ENCODE peak calls at places on chromosome 13, in nine cellular contexts. A, M, D, P, S, B, F, Y and I are unnamed samples. For H3K4me1 and H3K36me3, the result is how much of the 10 kb centered on the place peaks cover.

GRCh38 chr13:51267581-51267980 is 45.4 kb downstream of the FAM124A start:
- DNase-seq in D (no peak), Y (no peak), P (no peak), F (no peak), S (no peak), M (no peak), B (no peak), A (peak), I (no peak)

GRCh38 chr13:97853550-97853949 is 99.9 kb upstream of the IPO5 start:
- DNase-seq in D (no peak), B (no peak), M (peak), F (no peak), A (no peak), P (peak), Y (no peak), S (no peak), I (no peak)

GRCh38 chr13:51804295-51805172 is 571 bp upstream of the DHRS12 start:
- DNase-seq in A (no peak), S (no peak), F (peak), P (no peak), B (peak), D (no peak), Y (no peak), M (peak), I (no peak)

GRCh38 chr13:44317752-44318550 is 55.7 kb upstream of the SERP2 start:
- DNase-seq in M (peak), D (no peak), A (no peak), Y (no peak), F (no peak), B (no peak), S (no peak), P (peak), I (no peak)

GRCh38 chr13:101970339-101970738 is 431.5 kb downstream of the FGF14 start:
- DNase-seq in S (no peak), D (no peak), A (peak), P (no peak), Y (no peak), M (no peak), B (no peak), F (no peak), I (no peak)

GRCh38 chr13:95357875-95358274 is 56.6 kb upstream of the ABCC4 start:
- DNase-seq in S (no peak), P (no peak), D (no peak), A (no peak), F (no peak), B (no peak), Y (no peak), M (no peak), I (no peak)

GRCh38 chr13:35293579-35293978 is 182.9 kb downstream of the MAB21L1 start:
- DNase-seq in A (no peak), M (no peak), P (no peak), F (no peak), B (no peak), S (no peak), Y (no peak), D (no peak), I (no peak)

GRCh38 chr13:113765241-113765910 is 6.3 kb downstream of the TMEM255B start:
- DNase-seq in Y (no peak), B (no peak), D (no peak), P (no peak), M (peak), F (no peak), S (no peak), A (peak), I (no peak)

GRCh38 chr13:36872621-36873020 is 47.4 kb downstream of the SMAD9 start:
- DNase-seq in M (no peak), S (peak), P (no peak), B (no peak), A (peak), F (no peak), Y (no peak), D (peak), I (no peak)

GRCh38 chr13:29494520-29494919 is 101.0 kb downstream of the SLC7A1 start:
- DNase-seq in P (no peak), B (no peak), A (no peak), D (no peak), M (no peak), Y (no peak), F (no peak), S (no peak), I (no peak)

GRCh38 chr13:19601749-19602725 is 31.4 kb upstream of the MPHOSPH8 start:
- DNase-seq in D (no peak), P (peak), M (peak), B (peak), F (peak), Y (peak), S (peak), A (peak), I (peak)

GRCh38 chr13:102132896-102133295 is 269.0 kb downstream of the FGF14 start:
- DNase-seq in M (no peak), A (no peak), S (no peak), P (no peak), B (no peak), D (no peak), Y (no peak), F (no peak), I (no peak)

GRCh38 chr13:100491164-100491847 is 97.3 kb downstream of the GGACT start:
- DNase-seq in S (peak), A (no peak), F (no peak), M (no peak), Y (no peak), D (no peak), B (no peak), P (no peak), I (peak)

GRCh38 chr13:95641291-95641811 is 3.2 kb downstream of the DZIP1 start:
- DNase-seq in D (peak), F (peak), S (peak), M (peak), P (no peak), Y (no peak), B (no peak), A (peak), I (no peak)

GRCh38 chr13:27022571-27023311 is 148.9 kb downstream of the USP12 start:
- DNase-seq in A (no peak), M (no peak), B (no peak), S (no peak), Y (no peak), D (no peak), P (peak), F (peak), I (no peak)

GRCh38 chr13:43356566-43356965 is 333.2 kb downstream of the DNAJC15 start:
- DNase-seq in D (no peak), M (peak), A (no peak), S (no peak), F (no peak), Y (no peak), P (no peak), B (no peak), I (no peak)

GRCh38 chr13:45121421-45121820 is 1.1 kb downstream of the GTF2F2 start:
- DNase-seq in S (no peak), M (peak), Y (no peak), F (peak), B (no peak), P (peak), D (no peak), A (peak), I (no peak)

GRCh38 chr13:79791471-79792042 is 310.6 kb downstream of the NDFIP2 start:
- DNase-seq in P (no peak), M (no peak), D (no peak), Y (no peak), B (no peak), S (no peak), A (no peak), F (no peak), I (no peak)

GRCh38 chr13:84745051-84745551 is 862.8 kb upstream of the SLITRK1 start:
- DNase-seq in Y (no peak), P (no peak), F (no peak), M (no peak), A (no peak), D (no peak), S (no peak), B (no peak), I (no peak)

DNA sequence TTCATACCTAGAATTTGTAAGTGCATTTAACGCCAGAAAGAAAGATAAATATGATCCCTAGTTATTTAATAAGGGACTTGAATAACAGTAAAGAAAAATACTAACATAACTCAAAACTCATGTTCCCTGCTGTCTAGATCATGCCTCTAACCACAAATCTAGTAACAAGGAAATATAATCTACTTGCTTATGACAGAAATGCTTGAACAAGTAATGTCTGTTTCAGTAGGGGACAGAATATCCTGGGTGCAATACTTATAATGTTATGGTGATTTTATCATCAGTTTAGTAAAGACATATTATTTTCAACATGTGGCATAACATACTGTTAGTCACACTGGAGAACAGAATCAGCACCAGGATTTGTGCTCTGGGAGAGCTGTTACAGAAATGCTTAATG is 861.9 kb upstream of the SLITRK1 start:
- DNase-seq in F (no peak), A (no peak), S (no peak), B (no peak), D (no peak), P (no peak), M (no peak), Y (no peak), I (no peak)
- H3K27ac ChIP-seq in F (no peak), A (no peak), S (no peak), B (no peak), D (no peak), P (no peak), M (no peak), Y (no peak), I (no peak)

GRCh38 chr13:33276581-33276980 is 9.0 kb downstream of the STARD13 start:
- DNase-seq in A (peak), F (no peak), B (no peak), S (no peak), P (no peak), Y (no peak), D (no peak), M (no peak), I (no peak)

GRCh38 chr13:33279414-33279813 is 6.1 kb downstream of the STARD13 start:
- DNase-seq in M (peak), A (no peak), B (no peak), F (no peak), D (no peak), S (no peak), Y (no peak), P (peak), I (no peak)

GRCh38 chr13:33278923-33279322 is 6.6 kb downstream of the STARD13 start:
- DNase-seq in B (no peak), M (no peak), F (no peak), A (no peak), S (no peak), P (no peak), Y (no peak), D (no peak), I (no peak)

GRCh38 chr13:33277351-33277750 is 8.2 kb downstream of the STARD13 start:
- DNase-seq in D (no peak), P (no peak), A (no peak), F (no peak), Y (no peak), B (no peak), M (no peak), S (no peak), I (no peak)

DNA sequence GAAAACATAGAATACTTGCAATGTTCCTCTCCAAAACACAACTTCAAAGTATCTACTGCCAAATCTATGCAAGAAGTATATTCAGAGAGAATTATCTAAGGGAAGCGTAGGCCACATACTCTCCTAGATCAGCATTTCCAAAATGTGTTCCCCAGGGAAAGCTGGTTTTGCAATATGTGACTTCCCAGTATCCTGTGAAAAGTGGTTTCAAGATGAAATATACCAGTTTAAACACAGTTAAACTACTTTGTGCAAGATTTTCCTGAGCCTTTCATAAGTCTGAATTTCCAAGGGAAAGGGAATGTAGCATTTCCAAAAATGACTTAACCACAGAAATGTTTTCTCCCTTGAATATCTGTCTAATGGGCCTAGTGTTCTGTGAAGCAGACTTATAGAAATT is 7.6 kb downstream of the STARD13 start:
- DNase-seq in Y (no peak), B (no peak), A (no peak), M (no peak), P (no peak), F (no peak), D (no peak), S (no peak), I (no peak)
- H3K4me1 ChIP-seq in Y (under half), B (under half), A (under half), M (half or more), P (half or more), F (under half), D (half or more), S (half or more), I (half or more)

GRCh38 chr13:75800545-75800944 is 164.4 kb downstream of the LMO7 start:
- DNase-seq in B (no peak), F (no peak), D (no peak), A (peak), Y (no peak), M (no peak), S (no peak), P (no peak), I (no peak)

GRCh38 chr13:75803175-75803611 is 167.1 kb downstream of the LMO7 start:
- DNase-seq in P (no peak), F (no peak), A (peak), S (no peak), Y (peak), B (peak), D (no peak), M (no peak), I (no peak)

GRCh38 chr13:75803982-75804381 is 167.9 kb downstream of the LMO7 start:
- DNase-seq in M (no peak), A (peak), Y (no peak), B (no peak), F (no peak), P (no peak), S (no peak), D (no peak), I (no peak)

GRCh38 chr13:75801388-75801787 is 165.3 kb downstream of the LMO7 start:
- DNase-seq in B (no peak), S (no peak), F (no peak), P (no peak), A (no peak), D (no peak), Y (no peak), M (no peak), I (no peak)

GRCh38 chr13:75802161-75802560 is 166.0 kb downstream of the LMO7 start:
- DNase-seq in B (no peak), S (no peak), D (no peak), A (no peak), M (no peak), Y (no peak), P (no peak), F (no peak), I (no peak)
- H3K36me3 ChIP-seq in B (under half), S (under half), D (under half), A (under half), M (half or more), Y (under half), P (under half), F (under half), I (under half)

DNA sequence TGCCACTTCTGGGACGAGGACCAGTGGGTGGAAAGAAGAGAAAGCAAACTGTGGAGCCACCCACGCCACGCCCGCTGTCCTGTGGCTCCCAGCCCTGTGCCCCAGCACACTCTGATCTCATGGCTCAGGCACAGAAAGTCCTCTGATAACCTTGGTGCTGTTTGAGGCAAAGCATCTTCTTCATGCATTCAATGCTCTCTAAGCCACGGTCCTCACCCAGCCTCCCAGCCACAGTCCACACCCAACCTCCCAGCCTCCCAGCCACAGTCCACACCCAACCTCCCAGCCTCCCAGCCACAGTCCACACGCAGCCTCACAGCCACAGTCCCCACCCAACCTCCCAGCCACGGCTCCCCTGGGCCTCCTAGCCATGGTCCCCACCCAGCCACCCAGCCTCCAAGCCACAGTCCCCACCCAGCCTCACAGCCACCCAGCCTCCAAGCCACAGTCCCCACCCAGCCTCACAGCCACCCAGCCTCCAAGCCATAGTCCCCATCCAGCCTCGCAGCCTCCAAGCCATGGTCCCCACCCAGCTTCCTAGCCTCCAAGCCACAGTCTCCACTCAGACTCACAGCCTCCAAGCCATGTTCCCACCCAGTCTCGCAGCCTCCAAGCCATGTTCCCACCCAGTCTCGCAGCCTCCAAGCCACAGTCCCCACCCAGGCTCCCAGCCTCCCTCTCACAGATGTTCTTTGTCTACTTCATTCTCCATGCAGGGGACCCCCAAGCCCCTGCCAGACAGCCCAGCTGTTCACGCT is 74.9 kb downstream of the SOX1 start:
- DNase-seq in S (no peak), M (no peak), A (no peak), P (no peak), F (no peak), Y (no peak), B (no peak), D (no peak), I (no peak)
- H3K27ac ChIP-seq in S (no peak), M (no peak), A (no peak), P (no peak), F (no peak), Y (no peak), B (no peak), D (no peak), I (no peak)

GRCh38 chr13:99028890-99029289 is 51.0 kb upstream of the DOCK9 start:
- DNase-seq in P (no peak), B (no peak), F (no peak), A (peak), S (no peak), Y (peak), M (no peak), D (peak), I (no peak)

GRCh38 chr13:99022953-99023352 is 45.1 kb upstream of the DOCK9 start:
- DNase-seq in F (no peak), M (no peak), P (no peak), A (no peak), Y (no peak), D (peak), B (no peak), S (no peak), I (no peak)

GRCh38 chr13:99029576-99029975 is 51.7 kb upstream of the DOCK9 start:
- DNase-seq in P (no peak), A (no peak), B (no peak), D (no peak), F (no peak), M (no peak), S (no peak), Y (no peak), I (no peak)

GRCh38 chr13:99027661-99028425 is 50.0 kb upstream of the DOCK9 start:
- DNase-seq in S (no peak), D (peak), P (no peak), F (no peak), M (no peak), A (no peak), B (no peak), Y (no peak), I (no peak)

GRCh38 chr13:99027260-99027659 is 49.4 kb upstream of the DOCK9 start:
- DNase-seq in B (no peak), M (no peak), D (peak), Y (no peak), S (no peak), P (no peak), A (no peak), F (no peak), I (no peak)
- H3K4me1 ChIP-seq in B (under half), M (under half), D (under half), Y (under half), S (under half), P (under half), A (under half), F (under half), I (under half)